ENCODE peak calls at places on chromosomes 12 and 14, in four cellular contexts. One of them, this sample, is unnamed.

GRCh38 chr12:6280053-6280469 is 30.4 kb upstream of the PLEKHG6 start:
- DNase-seq in mesendoderm: peak
- DNase-seq in IMR-90: peak
- DNase-seq in H1: no peak
- DNase-seq in this sample: no peak

GRCh38 chr14:25150401-25150800 is 100.5 kb upstream of the STXBP6 start:
- DNase-seq in H1: no peak
- DNase-seq in IMR-90: peak
- DNase-seq in mesendoderm: no peak
- DNase-seq in this sample: no peak

GRCh38 chr12:62540354-62540753 is 73.7 kb downstream of the MON2 start:
- DNase-seq in mesendoderm: no peak
- DNase-seq in IMR-90: no peak
- DNase-seq in H1: no peak
- DNase-seq in this sample: no peak

GRCh38 chr14:36055681-36056225 is 120.8 kb downstream of the PTCSC3 start:
- DNase-seq in H1: no peak
- DNase-seq in IMR-90: no peak
- DNase-seq in mesendoderm: no peak
- DNase-seq in this sample: no peak

GRCh38 chr12:14853966-14854365 is 10.6 kb upstream of the ART4 start:
- DNase-seq in H1: no peak
- DNase-seq in IMR-90: no peak
- DNase-seq in mesendoderm: no peak
- DNase-seq in this sample: no peak

GRCh38 chr12:19694627-19695026 is 255.3 kb downstream of the AEBP2 start:
- DNase-seq in IMR-90: peak
- DNase-seq in mesendoderm: no peak
- DNase-seq in H1: no peak
- DNase-seq in this sample: no peak

GRCh38 chr14:34474187-34474679 is 12.2 kb upstream of the SPTSSA start:
- DNase-seq in H1: no peak
- DNase-seq in mesendoderm: no peak
- DNase-seq in IMR-90: no peak
- DNase-seq in this sample: no peak

GRCh38 chr12:107101651-107102050 is 8.3 kb upstream of the CRY1 start:
- DNase-seq in H1: no peak
- DNase-seq in IMR-90: no peak
- DNase-seq in mesendoderm: no peak
- DNase-seq in this sample: no peak

GRCh38 chr14:49641697-49642129 is 6.7 kb upstream of the DNAAF2 start:
- DNase-seq in mesendoderm: peak
- DNase-seq in IMR-90: peak
- DNase-seq in H1: no peak
- DNase-seq in this sample: no peak

GRCh38 chr12:6927999-6928702 is 392 bp downstream of the ATN1 start:
- DNase-seq in H1: no peak
- DNase-seq in IMR-90: no peak
- DNase-seq in mesendoderm: no peak
- DNase-seq in this sample: no peak

GRCh38 chr14:106875503-106875902 is 1349.1 kb downstream of the TMEM121 start:
- DNase-seq in IMR-90: no peak
- DNase-seq in mesendoderm: no peak
- DNase-seq in H1: no peak
- DNase-seq in this sample: no peak

GRCh38 chr14:34179723-34180122 is 228.8 kb upstream of the EGLN3 start:
- DNase-seq in H1: no peak
- DNase-seq in mesendoderm: no peak
- DNase-seq in IMR-90: no peak
- DNase-seq in this sample: no peak

GRCh38 chr14:87632796-87633195 is 360.2 kb downstream of the GALC start:
- DNase-seq in mesendoderm: no peak
- DNase-seq in IMR-90: no peak
- DNase-seq in H1: no peak
- DNase-seq in this sample: no peak

GRCh38 chr12:122235741-122236140 is 9.9 kb upstream of the DIABLO start:
- DNase-seq in IMR-90: no peak
- DNase-seq in mesendoderm: no peak
- DNase-seq in H1: no peak
- DNase-seq in this sample: no peak

GRCh38 chr14:28294834-28295440 is 471.6 kb upstream of the FOXG1 start:
- DNase-seq in H1: no peak
- DNase-seq in mesendoderm: peak
- DNase-seq in IMR-90: no peak
- DNase-seq in this sample: no peak

GRCh38 chr14:33943484-33943883 is 7.4 kb downstream of the EGLN3 start:
- DNase-seq in IMR-90: no peak
- DNase-seq in mesendoderm: no peak
- DNase-seq in H1: no peak
- DNase-seq in this sample: no peak

GRCh38 chr12:94590428-94590827 is 59.9 kb downstream of the TMCC3 start:
- DNase-seq in H1: peak
- DNase-seq in mesendoderm: peak
- DNase-seq in IMR-90: no peak
- DNase-seq in this sample: no peak

GRCh38 chr12:98757455-98757854 is 112.4 kb downstream of the APAF1 start:
- DNase-seq in mesendoderm: no peak
- DNase-seq in H1: no peak
- DNase-seq in IMR-90: no peak
- DNase-seq in this sample: no peak

GRCh38 chr14:91144425-91145145 is 30.7 kb downstream of the DGLUCY start:
- DNase-seq in mesendoderm: no peak
- DNase-seq in H1: no peak
- DNase-seq in IMR-90: peak
- DNase-seq in this sample: no peak

GRCh38 chr12:43655586-43655985 is 103.0 kb downstream of the PUS7L start:
- DNase-seq in IMR-90: peak
- DNase-seq in mesendoderm: no peak
- DNase-seq in H1: no peak
- DNase-seq in this sample: no peak

GRCh38 chr12:5166976-5167375 is 123.3 kb downstream of the KCNA5 start:
- DNase-seq in IMR-90: peak
- DNase-seq in mesendoderm: peak
- DNase-seq in H1: no peak
- DNase-seq in this sample: no peak

GRCh38 chr12:41511247-41511646 is 323.1 kb downstream of the PDZRN4 start:
- DNase-seq in H1: no peak
- DNase-seq in mesendoderm: no peak
- DNase-seq in IMR-90: no peak
- DNase-seq in this sample: no peak

GRCh38 chr12:123034865-123035264 is 54.4 kb downstream of the ARL6IP4 start:
- DNase-seq in mesendoderm: no peak
- DNase-seq in H1: no peak
- DNase-seq in IMR-90: peak
- DNase-seq in this sample: no peak

GRCh38 chr12:55743131-55743921 is 404 bp downstream of the GDF11 start:
- DNase-seq in mesendoderm: peak
- DNase-seq in H1: peak
- DNase-seq in IMR-90: peak
- DNase-seq in this sample: peak

GRCh38 chr14:66507722-66508546 is at the start of gene GPHN:
- DNase-seq in H1: peak
- DNase-seq in mesendoderm: peak
- DNase-seq in IMR-90: peak
- DNase-seq in this sample: peak

GRCh38 chr14:25570483-25570882 is 520.5 kb upstream of the STXBP6 start:
- DNase-seq in IMR-90: no peak
- DNase-seq in H1: no peak
- DNase-seq in mesendoderm: no peak
- DNase-seq in this sample: no peak

GRCh38 chr12:2764398-2764797 is 30.4 kb upstream of the FKBP4 start:
- DNase-seq in H1: no peak
- DNase-seq in IMR-90: no peak
- DNase-seq in mesendoderm: no peak
- DNase-seq in this sample: no peak

GRCh38 chr14:32985881-32986280 is 47.2 kb downstream of the NPAS3 start:
- DNase-seq in H1: no peak
- DNase-seq in mesendoderm: no peak
- DNase-seq in IMR-90: no peak
- DNase-seq in this sample: no peak

GRCh38 chr12:55930771-55931316 is at the start of gene DGKA:
- DNase-seq in mesendoderm: peak
- DNase-seq in H1: peak
- DNase-seq in IMR-90: peak
- DNase-seq in this sample: peak

GRCh38 chr12:131808744-131809371 is 19.3 kb upstream of the MMP17 start:
- DNase-seq in H1: no peak
- DNase-seq in mesendoderm: no peak
- DNase-seq in IMR-90: no peak
- DNase-seq in this sample: no peak

GRCh38 chr14:101887219-101887618 is 77.2 kb upstream of the DYNC1H1 start:
- DNase-seq in H1: no peak
- DNase-seq in mesendoderm: no peak
- DNase-seq in IMR-90: no peak
- DNase-seq in this sample: no peak

GRCh38 chr12:9615420-9616135 is 7.9 kb upstream of the KLRB1 start:
- DNase-seq in H1: no peak
- DNase-seq in mesendoderm: no peak
- DNase-seq in IMR-90: no peak
- DNase-seq in this sample: no peak
- H3K27ac ChIP-seq in H1: no peak
- H3K27ac ChIP-seq in mesendoderm: no peak
- H3K27ac ChIP-seq in IMR-90: no peak
- H3K27ac ChIP-seq in this sample: no peak

GRCh38 chr12:65876898-65877721 is 52.8 kb downstream of the HMGA2 start:
- DNase-seq in H1: no peak
- DNase-seq in IMR-90: no peak
- DNase-seq in mesendoderm: peak
- DNase-seq in this sample: peak
- H2AK5ac ChIP-seq in H1: peak
- H2AK5ac ChIP-seq in IMR-90: no peak
- H2AK5ac ChIP-seq in mesendoderm: no peak
- H2AK5ac ChIP-seq in this sample: no peak

GRCh38 chr12:31853520-31853919 is 105.7 kb upstream of the RESF1 start:
- DNase-seq in mesendoderm: no peak
- DNase-seq in H1: no peak
- DNase-seq in IMR-90: no peak
- DNase-seq in this sample: no peak
- H3K56ac ChIP-seq in mesendoderm: no peak
- H3K56ac ChIP-seq in H1: no peak
- H3K56ac ChIP-seq in IMR-90: no peak
- H3K56ac ChIP-seq in this sample: no peak

DNA sequence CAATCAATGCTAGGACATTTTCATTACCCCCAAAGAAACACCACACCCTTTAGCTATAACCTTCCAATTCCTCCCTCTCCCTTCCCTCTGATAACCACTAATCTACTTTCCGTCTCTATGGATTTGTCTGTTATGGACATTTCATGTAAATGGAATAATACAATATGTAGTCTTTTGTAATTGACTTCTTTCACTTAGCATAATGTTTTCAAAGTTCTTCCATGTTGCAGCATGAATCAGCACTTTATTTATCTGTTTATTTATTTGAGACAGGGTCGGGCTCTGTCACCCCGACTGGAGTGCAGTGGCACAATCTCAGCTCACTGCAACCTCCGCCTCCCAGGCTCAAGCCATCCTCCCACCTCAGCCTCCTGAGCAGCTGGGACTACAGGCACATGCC is 1.2 kb upstream of the RBM19 start:
- DNase-seq in H1: no peak
- DNase-seq in IMR-90: no peak
- DNase-seq in mesendoderm: no peak
- DNase-seq in this sample: no peak
- H3K27ac ChIP-seq in H1: no peak
- H3K27ac ChIP-seq in IMR-90: no peak
- H3K27ac ChIP-seq in mesendoderm: no peak
- H3K27ac ChIP-seq in this sample: no peak

GRCh38 chr12:53748072-53748840 is 3.5 kb downstream of the CISTR start:
- DNase-seq in mesendoderm: no peak
- DNase-seq in IMR-90: no peak
- DNase-seq in H1: peak
- DNase-seq in this sample: no peak

GRCh38 chr12:53746592-53747491 is 4.9 kb downstream of the CISTR start:
- DNase-seq in IMR-90: peak
- DNase-seq in H1: peak
- DNase-seq in mesendoderm: peak
- DNase-seq in this sample: peak

GRCh38 chr12:53744130-53744441 is 7.7 kb downstream of the CISTR start:
- DNase-seq in mesendoderm: no peak
- DNase-seq in H1: no peak
- DNase-seq in IMR-90: no peak
- DNase-seq in this sample: no peak

GRCh38 chr12:53743277-53744129 is 8.3 kb downstream of the CISTR start:
- DNase-seq in H1: peak
- DNase-seq in mesendoderm: peak
- DNase-seq in IMR-90: peak
- DNase-seq in this sample: peak

DNA sequence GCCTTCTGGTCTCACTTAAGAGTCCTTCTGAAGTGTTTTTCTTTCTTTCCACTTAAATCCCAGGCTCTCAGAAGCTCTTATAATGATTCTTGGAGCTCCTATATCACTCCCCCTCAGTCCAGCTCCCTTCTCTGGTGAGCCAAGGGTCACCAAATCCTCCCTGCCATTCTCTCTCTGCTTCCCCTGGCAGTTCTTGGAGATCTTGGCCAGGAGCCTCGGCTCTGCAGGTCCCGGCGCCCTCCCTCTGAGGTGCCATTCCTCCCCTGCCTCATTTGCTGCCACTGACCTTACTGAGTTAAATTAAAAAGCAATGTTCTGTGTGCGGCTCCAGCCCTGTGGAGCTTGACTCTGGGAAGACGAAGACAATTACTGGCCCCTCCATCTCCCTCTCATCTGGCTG is 7.0 kb downstream of the CISTR start:
- DNase-seq in IMR-90: no peak
- DNase-seq in mesendoderm: no peak
- DNase-seq in H1: no peak
- DNase-seq in this sample: no peak
- H2AK5ac ChIP-seq in IMR-90: no peak
- H2AK5ac ChIP-seq in mesendoderm: no peak
- H2AK5ac ChIP-seq in H1: no peak
- H2AK5ac ChIP-seq in this sample: no peak

GRCh38 chr12:11954181-11954580 is 116.6 kb upstream of the BCL2L14 start:
- DNase-seq in mesendoderm: no peak
- DNase-seq in H1: no peak
- DNase-seq in IMR-90: no peak
- DNase-seq in this sample: no peak
- H3K56ac ChIP-seq in mesendoderm: no peak
- H3K56ac ChIP-seq in H1: no peak
- H3K56ac ChIP-seq in IMR-90: no peak
- H3K56ac ChIP-seq in this sample: no peak

GRCh38 chr14:69990319-69990718 is 111.1 kb downstream of the SMOC1 start:
- DNase-seq in IMR-90: no peak
- DNase-seq in H1: no peak
- DNase-seq in mesendoderm: no peak
- DNase-seq in this sample: no peak
- H3K27ac ChIP-seq in IMR-90: no peak
- H3K27ac ChIP-seq in H1: no peak
- H3K27ac ChIP-seq in mesendoderm: no peak
- H3K27ac ChIP-seq in this sample: no peak

DNA sequence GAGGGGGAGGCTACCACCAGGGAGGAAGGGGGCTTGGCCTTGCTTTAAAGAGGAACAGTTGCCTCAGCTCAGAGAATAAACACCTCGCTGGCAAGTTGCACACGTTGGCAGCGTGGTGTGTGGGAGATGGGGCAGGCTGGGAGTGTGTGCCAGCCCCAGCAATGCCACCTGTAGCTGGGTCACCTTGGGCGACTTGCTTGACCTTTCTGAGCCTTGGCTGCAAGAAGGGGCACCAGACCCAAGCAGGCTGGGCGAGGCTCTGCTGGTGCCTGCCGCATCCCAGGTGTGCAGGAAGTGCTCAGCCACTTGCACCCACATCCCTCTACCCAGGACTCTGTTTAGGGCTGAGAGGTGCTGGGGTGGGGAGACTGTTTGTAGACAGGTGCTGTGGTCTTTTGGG is 602 bp downstream of the FAM181A start:
- DNase-seq in mesendoderm: no peak
- DNase-seq in H1: no peak
- DNase-seq in IMR-90: no peak
- DNase-seq in this sample: no peak
- H2AK5ac ChIP-seq in mesendoderm: no peak
- H2AK5ac ChIP-seq in H1: no peak
- H2AK5ac ChIP-seq in IMR-90: no peak
- H2AK5ac ChIP-seq in this sample: no peak

This sample was measured in H9.